ENCODE peak calls at places on chromosomes 6 and 20, in ten cellular contexts. One of them, this sample, is unnamed.

GRCh38 chr20:52889225-52889624 is 82.9 kb upstream of the TSHZ2 start:
- DNase-seq in IMR-90: no peak
- DNase-seq in A549: no peak
- DNase-seq in body of pancreas: peak
- DNase-seq in HCT116: no peak
- DNase-seq in stomach: no peak
- DNase-seq in ovary: no peak
- DNase-seq in breast epithelium: no peak
- DNase-seq in HepG2: no peak
- DNase-seq in transverse colon: no peak
- DNase-seq in this sample: no peak

GRCh38 chr6:121366184-121366521 is 31.9 kb upstream of the TBC1D32 start:
- DNase-seq in ovary: no peak
- DNase-seq in stomach: no peak
- DNase-seq in body of pancreas: no peak
- DNase-seq in HCT116: no peak
- DNase-seq in IMR-90: no peak
- DNase-seq in breast epithelium: no peak
- DNase-seq in A549: no peak
- DNase-seq in transverse colon: no peak
- DNase-seq in HepG2: no peak
- DNase-seq in this sample: no peak

GRCh38 chr6:48714286-48715049 is 603.5 kb upstream of the PTCHD4 start:
- DNase-seq in HCT116: no peak
- DNase-seq in stomach: no peak
- DNase-seq in HepG2: no peak
- DNase-seq in IMR-90: no peak
- DNase-seq in ovary: no peak
- DNase-seq in transverse colon: no peak
- DNase-seq in breast epithelium: no peak
- DNase-seq in A549: no peak
- DNase-seq in body of pancreas: no peak
- DNase-seq in this sample: no peak

GRCh38 chr20:59342017-59342957 is 41.9 kb downstream of the EDN3 start:
- DNase-seq in HCT116: no peak
- DNase-seq in IMR-90: no peak
- DNase-seq in body of pancreas: no peak
- DNase-seq in transverse colon: no peak
- DNase-seq in breast epithelium: no peak
- DNase-seq in ovary: no peak
- DNase-seq in HepG2: no peak
- DNase-seq in stomach: no peak
- DNase-seq in A549: no peak
- DNase-seq in this sample: no peak

GRCh38 chr20:53808733-53809132 is 215.1 kb upstream of the ZNF217 start:
- DNase-seq in breast epithelium: no peak
- DNase-seq in stomach: no peak
- DNase-seq in A549: no peak
- DNase-seq in transverse colon: no peak
- DNase-seq in HCT116: no peak
- DNase-seq in HepG2: no peak
- DNase-seq in ovary: no peak
- DNase-seq in IMR-90: no peak
- DNase-seq in body of pancreas: no peak
- DNase-seq in this sample: no peak

GRCh38 chr6:83958250-83958685 is 75.3 kb upstream of the MRAP2 start:
- DNase-seq in HepG2: no peak
- DNase-seq in stomach: no peak
- DNase-seq in ovary: no peak
- DNase-seq in HCT116: no peak
- DNase-seq in IMR-90: peak
- DNase-seq in transverse colon: no peak
- DNase-seq in A549: no peak
- DNase-seq in breast epithelium: no peak
- DNase-seq in body of pancreas: no peak
- DNase-seq in this sample: no peak

GRCh38 chr6:26521485-26522391 is 16.4 kb upstream of the HMGN4 start:
- DNase-seq in breast epithelium: peak
- DNase-seq in transverse colon: peak
- DNase-seq in body of pancreas: peak
- DNase-seq in HCT116: no peak
- DNase-seq in A549: peak
- DNase-seq in HepG2: no peak
- DNase-seq in stomach: peak
- DNase-seq in IMR-90: peak
- DNase-seq in ovary: peak
- DNase-seq in this sample: peak

GRCh38 chr6:31170987-31171671 is 647 bp upstream of the POU5F1 start:
- DNase-seq in body of pancreas: no peak
- DNase-seq in HepG2: no peak
- DNase-seq in IMR-90: no peak
- DNase-seq in transverse colon: no peak
- DNase-seq in A549: no peak
- DNase-seq in stomach: no peak
- DNase-seq in breast epithelium: no peak
- DNase-seq in ovary: no peak
- DNase-seq in HCT116: no peak
- DNase-seq in this sample: no peak

GRCh38 chr20:10125757-10126156 is 91.0 kb downstream of the ANKEF1 start:
- DNase-seq in HCT116: no peak
- DNase-seq in body of pancreas: no peak
- DNase-seq in IMR-90: peak
- DNase-seq in breast epithelium: no peak
- DNase-seq in stomach: no peak
- DNase-seq in transverse colon: no peak
- DNase-seq in A549: no peak
- DNase-seq in ovary: no peak
- DNase-seq in HepG2: no peak
- DNase-seq in this sample: no peak

GRCh38 chr6:119966484-119966883 is 616.9 kb upstream of the MAN1A1 start:
- DNase-seq in IMR-90: no peak
- DNase-seq in HCT116: no peak
- DNase-seq in stomach: no peak
- DNase-seq in A549: no peak
- DNase-seq in ovary: no peak
- DNase-seq in body of pancreas: no peak
- DNase-seq in transverse colon: no peak
- DNase-seq in HepG2: peak
- DNase-seq in breast epithelium: no peak
- DNase-seq in this sample: peak

GRCh38 chr6:37146735-37147157 is 23.2 kb upstream of the PIM1 start:
- DNase-seq in breast epithelium: no peak
- DNase-seq in A549: no peak
- DNase-seq in stomach: no peak
- DNase-seq in HepG2: peak
- DNase-seq in HCT116: no peak
- DNase-seq in body of pancreas: no peak
- DNase-seq in ovary: no peak
- DNase-seq in IMR-90: no peak
- DNase-seq in transverse colon: no peak
- DNase-seq in this sample: no peak

GRCh38 chr20:34350095-34350494 is 13.0 kb upstream of the ITCH start:
- DNase-seq in IMR-90: no peak
- DNase-seq in transverse colon: no peak
- DNase-seq in HCT116: no peak
- DNase-seq in stomach: no peak
- DNase-seq in HepG2: no peak
- DNase-seq in body of pancreas: no peak
- DNase-seq in A549: no peak
- DNase-seq in breast epithelium: no peak
- DNase-seq in ovary: no peak
- DNase-seq in this sample: no peak

GRCh38 chr6:108960601-108961000 is 112.4 kb downstream of the ARMC2 start:
- DNase-seq in ovary: no peak
- DNase-seq in HCT116: no peak
- DNase-seq in A549: no peak
- DNase-seq in breast epithelium: no peak
- DNase-seq in stomach: no peak
- DNase-seq in HepG2: no peak
- DNase-seq in transverse colon: no peak
- DNase-seq in body of pancreas: no peak
- DNase-seq in IMR-90: no peak
- DNase-seq in this sample: peak

GRCh38 chr6:125485757-125486156 is 184.0 kb upstream of the HDDC2 start:
- DNase-seq in HCT116: no peak
- DNase-seq in stomach: no peak
- DNase-seq in IMR-90: no peak
- DNase-seq in transverse colon: no peak
- DNase-seq in body of pancreas: no peak
- DNase-seq in ovary: no peak
- DNase-seq in A549: no peak
- DNase-seq in HepG2: no peak
- DNase-seq in breast epithelium: no peak
- DNase-seq in this sample: no peak

GRCh38 chr6:36123270-36124139 is 6.8 kb upstream of the MAPK13 start:
- DNase-seq in stomach: peak
- DNase-seq in IMR-90: peak
- DNase-seq in ovary: peak
- DNase-seq in HCT116: peak
- DNase-seq in breast epithelium: peak
- DNase-seq in body of pancreas: peak
- DNase-seq in transverse colon: peak
- DNase-seq in A549: peak
- DNase-seq in HepG2: peak
- DNase-seq in this sample: peak

GRCh38 chr6:36200998-36201596 is 4.6 kb downstream of the BRPF3 start:
- DNase-seq in IMR-90: no peak
- DNase-seq in transverse colon: no peak
- DNase-seq in breast epithelium: no peak
- DNase-seq in HepG2: no peak
- DNase-seq in body of pancreas: no peak
- DNase-seq in A549: no peak
- DNase-seq in ovary: no peak
- DNase-seq in HCT116: no peak
- DNase-seq in stomach: no peak
- DNase-seq in this sample: no peak

GRCh38 chr20:59033616-59034165 is 1.6 kb upstream of the ATP5F1E start:
- DNase-seq in HCT116: no peak
- DNase-seq in IMR-90: no peak
- DNase-seq in body of pancreas: no peak
- DNase-seq in transverse colon: no peak
- DNase-seq in stomach: no peak
- DNase-seq in A549: no peak
- DNase-seq in ovary: no peak
- DNase-seq in breast epithelium: no peak
- DNase-seq in HepG2: no peak
- DNase-seq in this sample: no peak

GRCh38 chr6:146914563-146915483 is 289.4 kb upstream of the STXBP5 start:
- DNase-seq in ovary: peak
- DNase-seq in HCT116: peak
- DNase-seq in body of pancreas: peak
- DNase-seq in breast epithelium: no peak
- DNase-seq in transverse colon: no peak
- DNase-seq in stomach: no peak
- DNase-seq in A549: peak
- DNase-seq in IMR-90: peak
- DNase-seq in HepG2: no peak
- DNase-seq in this sample: peak
- H3K4me3 ChIP-seq in ovary: peak
- H3K4me3 ChIP-seq in HCT116: peak
- H3K4me3 ChIP-seq in body of pancreas: no peak
- H3K4me3 ChIP-seq in breast epithelium: no peak
- H3K4me3 ChIP-seq in transverse colon: no peak
- H3K4me3 ChIP-seq in stomach: no peak
- H3K4me3 ChIP-seq in A549: peak
- H3K4me3 ChIP-seq in IMR-90: peak
- H3K4me3 ChIP-seq in HepG2: no peak
- H3K4me3 ChIP-seq in this sample: no peak

GRCh38 chr6:45377555-45378323 is at the start of gene SUPT3H:
- DNase-seq in breast epithelium: peak
- DNase-seq in body of pancreas: peak
- DNase-seq in stomach: peak
- DNase-seq in A549: peak
- DNase-seq in ovary: peak
- DNase-seq in transverse colon: peak
- DNase-seq in HepG2: peak
- DNase-seq in HCT116: peak
- DNase-seq in IMR-90: peak
- DNase-seq in this sample: peak
- TF ChIP-seq POLR2A in breast epithelium: peak
- TF ChIP-seq POLR2A in body of pancreas: peak
- TF ChIP-seq POLR2A in stomach: no peak
- TF ChIP-seq POLR2A in A549: peak
- TF ChIP-seq POLR2A in ovary: peak
- TF ChIP-seq POLR2A in transverse colon: peak
- TF ChIP-seq POLR2A in HepG2: peak
- TF ChIP-seq POLR2A in HCT116: peak
- TF ChIP-seq POLR2A in IMR-90: peak
- TF ChIP-seq POLR2A in this sample: peak

DNA sequence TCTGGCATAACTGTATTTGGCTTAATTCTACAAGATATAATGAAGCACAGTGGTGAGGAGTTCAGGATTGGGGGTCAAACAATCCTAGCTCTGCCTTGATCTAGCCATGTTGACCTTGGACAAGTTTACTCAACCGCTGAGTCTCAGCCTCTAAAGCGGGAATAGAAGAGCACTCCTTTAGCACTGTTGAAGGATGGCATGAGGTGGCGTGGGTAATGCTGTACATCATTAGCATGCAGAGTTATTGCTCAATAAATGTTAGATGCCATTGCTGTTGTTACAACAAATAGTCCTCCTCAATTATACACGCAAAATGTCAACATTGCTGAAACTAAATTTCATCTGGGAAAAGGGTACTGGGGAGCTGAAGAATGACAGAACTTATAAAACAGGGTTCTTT is 78.6 kb downstream of the KIF13A start:
- DNase-seq in breast epithelium: no peak
- DNase-seq in HepG2: peak
- DNase-seq in A549: peak
- DNase-seq in transverse colon: no peak
- DNase-seq in IMR-90: no peak
- DNase-seq in ovary: no peak
- DNase-seq in HCT116: no peak
- DNase-seq in stomach: no peak
- DNase-seq in body of pancreas: no peak
- DNase-seq in this sample: no peak
- H3K27ac ChIP-seq in breast epithelium: no peak
- H3K27ac ChIP-seq in HepG2: peak
- H3K27ac ChIP-seq in A549: peak
- H3K27ac ChIP-seq in transverse colon: no peak
- H3K27ac ChIP-seq in IMR-90: peak
- H3K27ac ChIP-seq in ovary: no peak
- H3K27ac ChIP-seq in HCT116: no peak
- H3K27ac ChIP-seq in stomach: no peak
- H3K27ac ChIP-seq in body of pancreas: no peak
- H3K27ac ChIP-seq in this sample: no peak

GRCh38 chr6:41682966-41683459 is 44.7 kb downstream of the MDFI start:
- DNase-seq in IMR-90: no peak
- DNase-seq in stomach: no peak
- DNase-seq in breast epithelium: no peak
- DNase-seq in HepG2: no peak
- DNase-seq in transverse colon: no peak
- DNase-seq in HCT116: no peak
- DNase-seq in body of pancreas: no peak
- DNase-seq in ovary: no peak
- DNase-seq in A549: no peak
- DNase-seq in this sample: peak
- H3K4me3 ChIP-seq in IMR-90: no peak
- H3K4me3 ChIP-seq in stomach: peak
- H3K4me3 ChIP-seq in breast epithelium: peak
- H3K4me3 ChIP-seq in HepG2: peak
- H3K4me3 ChIP-seq in transverse colon: peak
- H3K4me3 ChIP-seq in HCT116: no peak
- H3K4me3 ChIP-seq in body of pancreas: no peak
- H3K4me3 ChIP-seq in ovary: peak
- H3K4me3 ChIP-seq in A549: no peak
- H3K4me3 ChIP-seq in this sample: peak

This sample was measured in testis.